ENCODE peak calls at places on chromosomes 5 and 9, in six cellular contexts. F is transverse colon, R is endothelial cell of umbilical vein, W is breast epithelium, M is HepG2, H is HCT116. K is an unnamed sample.

GRCh38 chr9:21983509-21983908 is 10.7 kb downstream of the CDKN2A start:
- DNase-seq in M (no peak), F (no peak), R (no peak), H (no peak), W (no peak), K (no peak)

GRCh38 chr9:35035851-35036701 is 36.3 kb downstream of the VCP start:
- DNase-seq in F (peak), M (no peak), R (peak), W (no peak), H (no peak), K (peak)

GRCh38 chr5:141529002-141529401 is 40.1 kb downstream of the PCDHGC5 start:
- DNase-seq in F (no peak), M (no peak), H (no peak), R (no peak), W (no peak), K (no peak)

GRCh38 chr5:39605966-39606591 is 181.3 kb upstream of the DAB2 start:
- DNase-seq in M (no peak), W (no peak), H (no peak), R (peak), F (no peak), K (no peak)

GRCh38 chr9:90825586-90825985 is 24.0 kb downstream of the SYK start:
- DNase-seq in M (no peak), F (no peak), H (no peak), R (no peak), W (no peak), K (no peak)

GRCh38 chr5:125699860-125700259 is 723.3 kb upstream of the GRAMD2B start:
- DNase-seq in M (no peak), R (no peak), H (no peak), W (no peak), F (no peak), K (no peak)

GRCh38 chr9:118609355-118610044 is 759.7 kb downstream of the BRINP1 start:
- DNase-seq in R (no peak), W (no peak), H (no peak), M (no peak), F (no peak), K (no peak)

GRCh38 chr5:146101646-146102045 is 3.7 kb downstream of the PLAC8L1 start:
- DNase-seq in M (no peak), H (no peak), F (no peak), W (no peak), R (no peak), K (no peak)

GRCh38 chr5:98060148-98060547 is 713.3 kb upstream of the RGMB start:
- DNase-seq in H (no peak), R (no peak), F (no peak), W (no peak), M (no peak), K (no peak)

GRCh38 chr9:117459941-117460340 is 45.1 kb upstream of the ASTN2 start:
- DNase-seq in H (no peak), W (no peak), M (no peak), R (no peak), F (no peak), K (no peak)

GRCh38 chr9:131755541-131756198 is 15.8 kb upstream of the RAPGEF1 start:
- DNase-seq in M (peak), R (peak), F (peak), H (peak), W (peak), K (peak)

GRCh38 chr5:126808619-126809018 is 31.7 kb downstream of the LMNB1 start:
- DNase-seq in R (peak), M (peak), H (no peak), W (no peak), F (no peak), K (no peak)

GRCh38 chr5:53323511-53323910 is 156.9 kb upstream of the FST start:
- DNase-seq in F (no peak), W (no peak), H (no peak), R (no peak), M (no peak), K (no peak)

GRCh38 chr5:178801021-178801420 is 58.7 kb upstream of the ZNF354B start:
- DNase-seq in W (no peak), M (no peak), R (no peak), F (no peak), H (no peak), K (no peak)

GRCh38 chr5:77319140-77319539 is 108.7 kb downstream of the PDE8B start:
- DNase-seq in F (no peak), H (no peak), R (no peak), W (no peak), M (no peak), K (no peak)

GRCh38 chr5:133670336-133670735 is 58.0 kb upstream of the FSTL4 start:
- DNase-seq in H (no peak), R (no peak), F (no peak), M (no peak), W (no peak), K (no peak)

GRCh38 chr5:148659641-148660345 is 5.5 kb upstream of the HTR4 start:
- DNase-seq in W (no peak), F (no peak), M (no peak), R (no peak), H (no peak), K (no peak)

GRCh38 chr9:76159288-76159926 is 234.8 kb downstream of the RFK start:
- DNase-seq in R (no peak), M (no peak), F (no peak), W (no peak), H (no peak), K (no peak)

GRCh38 chr9:76161103-76161502 is 233.1 kb downstream of the RFK start:
- DNase-seq in W (no peak), R (no peak), F (no peak), H (no peak), M (no peak), K (no peak)

GRCh38 chr9:76162109-76162730 is 232.0 kb downstream of the RFK start:
- DNase-seq in W (no peak), R (no peak), F (no peak), M (no peak), H (no peak), K (no peak)

GRCh38 chr9:76161546-76161945 is 232.7 kb downstream of the RFK start:
- DNase-seq in M (no peak), R (no peak), F (no peak), H (no peak), W (no peak), K (no peak)

DNA sequence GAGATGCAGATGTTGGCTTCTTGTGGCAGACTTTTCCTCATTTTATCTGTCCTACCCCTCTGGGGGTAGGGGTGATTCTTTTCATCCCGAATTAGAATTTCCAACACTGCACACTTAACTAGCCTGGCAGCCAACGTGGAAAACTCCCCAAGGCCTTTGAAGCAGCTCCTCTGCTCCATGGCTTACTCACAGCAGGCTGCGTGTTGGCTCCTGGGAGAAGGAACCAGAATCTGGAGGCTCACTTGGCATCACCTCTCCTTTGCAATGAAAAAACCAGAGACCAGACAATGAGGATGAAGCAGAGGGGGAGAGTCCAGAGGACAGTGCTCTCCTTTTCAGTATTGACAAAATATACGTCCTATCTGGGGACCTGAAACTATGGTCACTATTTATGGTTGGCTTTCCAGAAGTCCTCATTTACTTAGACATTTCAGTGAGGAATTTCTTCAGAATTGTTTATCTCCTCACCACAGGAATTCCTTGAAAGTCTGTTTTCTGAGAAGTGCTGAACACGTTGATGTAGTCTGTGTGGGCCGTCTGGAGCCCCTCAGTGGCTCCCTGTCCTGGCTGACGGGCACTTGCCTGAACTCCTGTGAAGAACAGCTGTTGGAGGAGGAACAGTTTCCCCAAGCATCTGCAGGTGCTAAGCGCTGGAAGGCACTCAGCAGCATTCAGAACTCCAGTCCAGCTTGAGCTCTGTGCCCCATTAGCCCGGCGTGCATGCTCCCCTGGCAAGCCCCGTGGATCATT is 231.3 kb downstream of the RFK start:
- DNase-seq in H (no peak), F (no peak), R (no peak), W (no peak), M (no peak), K (no peak)
- TF ChIP-seq POLR2AphosphoS5 in H (no peak), F (no peak), R (no peak), W (no peak), M (no peak), K (no peak)

DNA sequence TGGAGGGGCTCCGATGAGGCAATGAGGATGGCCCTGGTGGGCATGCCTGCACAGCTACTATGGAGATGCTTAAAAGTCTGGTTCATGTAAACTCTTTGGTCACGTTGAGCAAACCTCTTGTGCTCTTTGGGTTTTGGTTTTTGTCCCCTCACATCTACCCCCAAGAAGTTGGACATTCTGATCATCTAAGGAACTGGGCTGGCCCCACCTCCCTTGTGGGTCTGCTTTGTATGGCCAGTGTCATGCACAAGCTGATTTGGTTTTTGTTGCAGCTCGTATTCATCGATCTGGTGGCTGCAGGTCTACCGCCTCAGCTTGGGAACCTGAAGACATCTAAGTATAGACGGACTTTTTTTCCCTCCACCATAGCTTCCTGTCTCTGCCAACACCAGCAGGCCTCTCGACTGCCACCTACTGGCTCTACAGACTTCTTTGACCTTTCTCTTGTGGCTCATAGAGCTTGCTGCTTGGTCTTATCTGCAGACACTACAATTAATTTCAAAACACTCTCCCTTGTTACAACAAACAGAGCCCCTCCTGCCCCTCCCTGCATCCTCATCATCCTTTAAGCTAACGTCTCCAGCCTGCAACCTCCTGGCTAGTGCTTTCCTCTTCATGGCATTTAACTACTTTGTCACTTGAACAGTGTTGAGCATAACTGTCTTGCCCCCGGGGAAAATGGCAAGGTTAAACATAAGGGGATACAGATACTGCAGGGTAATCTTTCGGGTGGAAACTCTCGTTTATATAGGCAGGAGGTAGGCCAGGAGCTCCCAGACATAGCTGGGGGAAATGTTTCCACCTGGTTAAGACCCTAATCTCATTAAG is 34.5 kb downstream of the TSTD2 start:
- DNase-seq in M (peak), R (peak), F (peak), W (peak), H (peak), K (peak)
- H3K4me3 ChIP-seq in M (no peak), R (no peak), F (no peak), W (no peak), H (no peak), K (no peak)

DNA sequence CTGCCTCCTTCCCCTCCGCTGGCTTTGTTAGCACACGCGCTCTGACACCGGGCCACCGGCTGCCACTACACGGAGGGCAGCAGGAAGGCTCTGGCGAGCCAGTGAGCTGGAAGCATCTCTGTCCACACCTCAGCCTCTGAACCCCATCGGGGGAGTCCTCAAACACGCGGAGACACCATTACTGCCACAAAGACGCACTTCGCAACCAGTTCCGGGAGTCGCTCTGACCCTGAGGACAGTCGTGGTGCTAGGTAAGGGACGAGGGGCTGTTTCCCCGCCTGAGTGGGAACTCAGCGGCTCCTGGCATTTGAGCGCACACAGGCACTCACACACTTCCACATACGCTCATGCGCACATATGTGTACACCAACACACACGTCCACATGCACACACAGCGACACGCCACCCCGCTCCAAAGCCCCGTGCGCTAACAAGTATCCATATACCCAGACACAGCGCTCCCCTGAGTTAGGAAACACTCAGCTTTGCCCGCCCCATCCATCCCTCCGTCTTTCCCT is 159.9 kb downstream of the C9orf152 start:
- DNase-seq in F (no peak), W (no peak), M (no peak), H (no peak), R (peak), K (no peak)
- TF ChIP-seq POLR2AphosphoS5 in F (no peak), W (no peak), M (no peak), H (no peak), R (no peak), K (no peak)

DNA sequence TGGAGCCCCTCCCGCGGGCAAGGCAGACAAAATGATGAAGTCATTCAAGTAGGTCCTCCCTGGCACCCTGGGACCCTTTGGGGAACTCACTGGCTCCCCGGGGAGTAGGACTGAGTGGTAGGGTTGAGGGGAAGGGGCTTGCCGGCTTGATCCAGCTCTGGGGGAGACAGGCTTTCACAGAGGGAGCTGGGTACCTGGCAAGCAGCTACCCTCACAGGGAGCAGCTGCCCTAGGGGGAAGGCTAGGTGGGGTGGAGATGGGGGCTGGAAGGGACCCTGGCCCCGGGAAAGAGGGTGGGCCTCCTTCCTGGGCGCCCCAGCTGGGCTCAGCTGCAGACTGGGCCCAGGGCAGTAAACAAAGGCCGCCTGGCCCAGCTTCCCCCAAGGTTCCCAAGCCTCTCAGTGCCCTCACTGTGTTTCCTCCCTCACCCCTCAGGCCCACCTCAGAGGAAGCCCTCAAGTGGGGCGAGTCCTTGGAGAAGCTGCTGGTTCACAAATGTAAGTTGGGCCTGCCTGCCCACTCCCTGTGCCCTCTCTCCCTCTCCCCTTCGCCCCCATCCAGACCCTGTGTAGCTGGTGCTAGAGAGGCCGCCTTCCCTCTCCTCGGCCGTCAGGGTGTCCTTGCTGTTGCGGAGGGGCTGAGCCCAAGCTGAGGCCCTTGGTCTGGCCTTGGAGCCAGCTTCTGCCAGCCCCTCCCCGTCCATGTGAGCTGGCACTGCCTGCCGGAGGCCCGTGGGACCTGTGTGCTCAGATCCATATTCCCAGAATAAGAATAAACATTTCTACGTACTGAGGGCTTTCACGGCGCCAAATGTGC is 131.2 kb downstream of the RGS3 start:
- DNase-seq in R (no peak), H (no peak), W (no peak), F (no peak), M (no peak), K (peak)
- H3K4me3 ChIP-seq in R (peak), H (no peak), W (peak), F (peak), M (peak), K (peak)

GRCh38 chr9:127292415-127292814 is 27.8 kb downstream of the GARNL3 start:
- DNase-seq in F (no peak), W (no peak), R (no peak), M (no peak), H (no peak), K (no peak)

GRCh38 chr9:127295005-127295404 is 30.4 kb downstream of the GARNL3 start:
- DNase-seq in W (no peak), M (no peak), H (no peak), F (no peak), R (no peak), K (no peak)

GRCh38 chr9:127293767-127294166 is 29.2 kb downstream of the GARNL3 start:
- DNase-seq in M (no peak), R (no peak), H (no peak), W (no peak), F (no peak), K (no peak)

GRCh38 chr9:127291379-127291778 is 26.8 kb downstream of the GARNL3 start:
- DNase-seq in W (no peak), R (no peak), F (no peak), M (no peak), H (no peak), K (no peak)

GRCh38 chr9:127293314-127293713 is 28.7 kb downstream of the GARNL3 start:
- DNase-seq in H (no peak), M (no peak), W (no peak), F (no peak), R (no peak), K (no peak)
- TF ChIP-seq POLR2AphosphoS5 in H (no peak), M (no peak), W (no peak), F (no peak), R (no peak), K (no peak)

GRCh38 chr5:161846731-161847130 is 1.2 kb upstream of the GABRA1 start:
- DNase-seq in M (no peak), R (no peak), H (no peak), F (no peak), W (no peak), K (no peak)

GRCh38 chr5:161850491-161850890 is 2.6 kb downstream of the GABRA1 start:
- DNase-seq in M (no peak), H (no peak), F (no peak), W (no peak), R (no peak), K (no peak)

GRCh38 chr5:161847447-161847846 is 473 bp upstream of the GABRA1 start:
- DNase-seq in H (no peak), F (no peak), R (no peak), M (no peak), W (no peak), K (no peak)

GRCh38 chr5:161851691-161852299 is 3.9 kb downstream of the GABRA1 start:
- DNase-seq in H (no peak), W (no peak), R (no peak), F (no peak), M (no peak), K (no peak)

DNA sequence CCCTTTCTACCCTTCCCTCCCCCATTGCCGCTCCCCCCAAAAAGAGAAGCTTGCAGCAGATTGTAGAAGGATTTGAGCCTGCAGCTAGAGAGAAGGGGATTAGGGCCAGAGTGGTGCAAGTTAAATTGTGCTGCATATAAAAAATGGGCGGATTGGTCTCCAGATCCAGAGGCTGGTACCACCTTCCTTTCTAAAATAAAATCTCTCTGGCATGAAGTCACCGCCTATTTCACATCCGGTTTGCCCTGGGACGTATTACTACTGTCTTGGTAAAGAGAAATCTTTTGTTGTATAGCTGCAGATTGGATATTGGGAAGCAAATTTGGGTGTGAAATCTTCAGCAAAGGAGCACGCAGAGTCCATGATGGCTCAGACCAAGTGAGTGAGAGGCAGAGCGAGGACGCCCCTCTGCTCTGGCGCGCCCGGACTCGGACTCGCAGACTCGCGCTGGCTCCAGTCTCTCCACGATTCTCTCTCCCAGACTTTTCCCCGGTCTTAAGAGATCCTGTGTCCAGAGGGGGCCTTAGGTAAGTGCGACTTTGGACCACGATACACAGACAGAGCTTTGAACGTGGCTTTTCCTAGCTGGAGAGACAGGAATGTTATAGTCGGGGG is at the start of gene GABRA1:
- DNase-seq in W (no peak), M (no peak), H (no peak), R (no peak), F (no peak), K (no peak)
- H3K4me3 ChIP-seq in W (peak), M (no peak), H (no peak), R (no peak), F (no peak), K (peak)

DNA sequence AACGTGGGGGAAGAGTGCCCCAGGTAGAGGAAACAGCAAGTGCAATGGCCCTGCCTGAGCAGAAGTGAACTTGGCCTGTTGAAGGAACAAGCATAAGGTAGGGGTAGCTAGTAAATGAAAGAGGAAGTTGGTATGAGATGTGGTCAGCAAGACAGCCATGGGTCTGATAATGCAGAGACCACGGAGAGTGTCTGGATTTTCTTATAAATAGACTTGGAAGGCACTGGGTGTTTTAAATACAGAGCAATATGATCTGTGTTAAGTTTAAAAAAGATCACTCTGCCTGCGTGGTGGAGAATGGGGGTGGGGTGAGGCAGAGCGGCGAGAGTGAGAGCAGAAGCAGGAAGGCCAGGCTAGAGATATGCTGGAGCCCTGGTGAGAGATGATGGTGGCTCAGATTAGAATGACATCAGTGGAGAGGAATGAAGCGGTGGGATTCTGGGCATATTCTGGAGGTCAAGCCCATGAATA is 4.2 kb downstream of the ADAM19 start:
- DNase-seq in M (no peak), W (no peak), R (no peak), H (no peak), F (peak), K (no peak)
- TF ChIP-seq POLR2AphosphoS5 in M (no peak), W (no peak), R (no peak), H (no peak), F (no peak), K (no peak)

K was measured in stomach.